ENCODE peak calls at places on chromosomes 4 and X, in ten cellular contexts. N, R, W, H, Z, I, V, B, D and M are unnamed samples.
A peak's percentile ranks its signal among the peaks of the same experiment; 100 is the strongest.

GRCh38 chr4:47525154-47525819 is 40.2 kb downstream of the ATP10D start:
- DNase-seq in N (no peak), R (peak; percentile 8), W (peak; percentile 67), H (no peak), Z (no peak), I (peak; percentile 90), V (no peak), B (peak; percentile 79), D (no peak), M (no peak)

GRCh38 chrX:39600222-39600621 is 497.5 kb downstream of the BCOR start:
- DNase-seq in N (no peak), R (no peak), W (no peak), H (no peak), Z (no peak), I (no peak), V (no peak), B (no peak), D (no peak), M (no peak)

GRCh38 chr4:166128452-166128851 is 255.4 kb downstream of the TLL1 start:
- DNase-seq in N (no peak), R (no peak), W (no peak), H (no peak), Z (no peak), I (peak; percentile 64), V (no peak), B (peak; percentile 70), D (no peak), M (no peak)

GRCh38 chrX:2572740-2573139 is 72.0 kb upstream of the DHRSX start:
- DNase-seq in N (peak; percentile 71), R (peak; percentile 13), W (peak; percentile 79), H (no peak), Z (peak; percentile 59), I (peak; percentile 23), V (no peak), B (no peak), D (peak; percentile 14), M (no peak)

GRCh38 chrX:138748480-138748879 is 37.0 kb upstream of the FGF13 start:
- DNase-seq in N (no peak), R (no peak), W (peak; percentile 4), H (no peak), Z (no peak), I (peak; percentile 10), V (no peak), B (no peak), D (no peak), M (peak; percentile 38)

GRCh38 chr4:532588-533317 is 33.7 kb downstream of the PIGG start:
- DNase-seq in N (peak; percentile 30), R (peak; percentile 4), W (no peak), H (no peak), Z (peak; percentile 11), I (peak; percentile 15), V (no peak), B (no peak), D (no peak), M (no peak)

GRCh38 chrX:119899125-119899524 is 3.4 kb downstream of the AKAP14 start:
- DNase-seq in N (no peak), R (no peak), W (no peak), H (no peak), Z (no peak), I (no peak), V (no peak), B (no peak), D (no peak), M (peak; percentile 50)

GRCh38 chrX:8424941-8425340 is 39.7 kb upstream of the VCX3B start:
- DNase-seq in N (no peak), R (no peak), W (no peak), H (no peak), Z (no peak), I (no peak), V (no peak), B (peak; percentile 71), D (no peak), M (no peak)

GRCh38 chr4:120052840-120053239 is 13.8 kb downstream of the MAD2L1 start:
- DNase-seq in N (no peak), R (no peak), W (peak; percentile 67), H (no peak), Z (no peak), I (peak; percentile 93), V (no peak), B (peak; percentile 29), D (no peak), M (no peak)

GRCh38 chrX:150257348-150258175 is 105.6 kb upstream of the MAMLD1 start:
- DNase-seq in N (no peak), R (no peak), W (no peak), H (no peak), Z (no peak), I (no peak), V (no peak), B (no peak), D (no peak), M (no peak)

GRCh38 chr4:7059673-7060072 is 8.2 kb downstream of the GRPEL1 start:
- DNase-seq in N (no peak), R (no peak), W (no peak), H (no peak), Z (no peak), I (no peak), V (no peak), B (no peak), D (no peak), M (no peak)

GRCh38 chr4:145066063-145066501 is 31.9 kb downstream of the ANAPC10 start:
- DNase-seq in N (peak; percentile 16), R (peak; percentile 30), W (no peak), H (no peak), Z (no peak), I (no peak), V (no peak), B (no peak), D (no peak), M (no peak)

GRCh38 chr4:89572224-89572858 is 264.6 kb downstream of the SNCA start:
- DNase-seq in N (no peak), R (no peak), W (no peak), H (no peak), Z (no peak), I (no peak), V (no peak), B (no peak), D (peak; percentile 87), M (no peak)

GRCh38 chr4:134132086-134132783 is 69.4 kb downstream of the PABPC4L start:
- DNase-seq in N (no peak), R (no peak), W (no peak), H (no peak), Z (no peak), I (peak; percentile 2), V (no peak), B (no peak), D (no peak), M (no peak)

GRCh38 chr4:77194989-77195388 is 38.0 kb downstream of the CCNG2 start:
- DNase-seq in N (no peak), R (no peak), W (no peak), H (no peak), Z (no peak), I (no peak), V (no peak), B (peak; percentile 15), D (no peak), M (no peak)

GRCh38 chrX:102580891-102581290 is 18.4 kb upstream of the ARMCX5 start:
- DNase-seq in N (no peak), R (no peak), W (no peak), H (no peak), Z (no peak), I (no peak), V (no peak), B (no peak), D (no peak), M (no peak)

GRCh38 chr4:845233-845835 is 19.4 kb upstream of the CPLX1 start:
- DNase-seq in N (no peak), R (no peak), W (peak; percentile 75), H (no peak), Z (no peak), I (peak; percentile 15), V (no peak), B (no peak), D (no peak), M (no peak)

GRCh38 chr4:139767168-139767567 is 101.5 kb downstream of the MGST2 start:
- DNase-seq in N (no peak), R (no peak), W (peak; percentile 84), H (no peak), Z (no peak), I (no peak), V (no peak), B (no peak), D (no peak), M (no peak)

GRCh38 chrX:30597258-30598012 is 19.9 kb upstream of the TASL start:
- DNase-seq in N (no peak), R (no peak), W (no peak), H (no peak), Z (no peak), I (no peak), V (peak; percentile 56), B (no peak), D (no peak), M (no peak)

GRCh38 chrX:103405009-103405333 is 28.6 kb downstream of the BEX3 start:
- DNase-seq in N (no peak), R (no peak), W (no peak), H (no peak), Z (no peak), I (no peak), V (no peak), B (no peak), D (no peak), M (no peak)

GRCh38 chr4:83125738-83126141 is 11.2 kb upstream of the PLAC8 start:
- DNase-seq in N (no peak), R (no peak), W (no peak), H (peak; percentile 35), Z (no peak), I (no peak), V (no peak), B (no peak), D (no peak), M (no peak)

GRCh38 chr4:153488719-153489384 is 22.7 kb downstream of the TMEM131L start:
- DNase-seq in N (peak; percentile 45), R (no peak), W (peak; percentile 44), H (no peak), Z (no peak), I (no peak), V (peak; percentile 38), B (peak; percentile 72), D (no peak), M (no peak)

GRCh38 chr4:10703146-10703545 is 18.6 kb upstream of the CLNK start:
- DNase-seq in N (no peak), R (no peak), W (no peak), H (no peak), Z (no peak), I (peak; percentile 82), V (no peak), B (peak; percentile 39), D (no peak), M (no peak)

GRCh38 chr4:1749370-1749769 is 28.0 kb downstream of the TACC3 start:
- DNase-seq in N (no peak), R (no peak), W (no peak), H (no peak), Z (no peak), I (no peak), V (no peak), B (no peak), D (no peak), M (no peak)

GRCh38 chrX:72100824-72101351 is 30.8 kb downstream of the RTL5 start:
- DNase-seq in N (no peak), R (no peak), W (peak; percentile 15), H (peak; percentile 78), Z (no peak), I (no peak), V (peak; percentile 53), B (no peak), D (no peak), M (no peak)

GRCh38 chr4:153809307-153809706 is 20.4 kb upstream of the SFRP2 start:
- DNase-seq in N (no peak), R (no peak), W (no peak), H (peak; percentile 49), Z (no peak), I (no peak), V (no peak), B (no peak), D (no peak), M (no peak)

GRCh38 chr4:33850503-33850902 is 2393.8 kb downstream of the ARAP2 start:
- DNase-seq in N (no peak), R (no peak), W (no peak), H (no peak), Z (no peak), I (peak; percentile 56), V (no peak), B (peak; percentile 12), D (no peak), M (no peak)

GRCh38 chr4:159685406-159686092 is 582.7 kb downstream of the RAPGEF2 start:
- DNase-seq in N (no peak), R (no peak), W (no peak), H (no peak), Z (no peak), I (no peak), V (no peak), B (no peak), D (no peak), M (no peak)